ENCODE peak calls at places on chromosomes 7 and 10, in five cellular contexts. A is H9, L is mesenchymal stem cell, K is H1, J is trophoblast cell. X is an unnamed sample.

GRCh38 chr10:48685731-48686130 is 1.1 kb downstream of the WDFY4 start:
- DNase-seq in A (no peak), L (no peak), K (no peak), J (no peak), X (no peak)

GRCh38 chr7:63925262-63925625 is 73.4 kb upstream of the ZNF722 start:
- DNase-seq in A (no peak), L (no peak), K (no peak), J (no peak), X (no peak)

GRCh38 chr7:42677751-42678231 is 234.1 kb downstream of the C7orf25 start:
- DNase-seq in A (no peak), L (peak; percentile 81), K (no peak), J (no peak), X (no peak)

GRCh38 chr7:33757563-33758165 is 147.7 kb upstream of the BMPER start:
- DNase-seq in A (no peak), L (peak; percentile 57), K (no peak), J (peak; percentile 35), X (peak; percentile 40)

GRCh38 chr10:126252884-126253612 is 135.2 kb downstream of the ADAM12 start:
- DNase-seq in A (no peak), L (peak; percentile 99), K (no peak), J (peak; percentile 50), X (no peak)

GRCh38 chr7:86913709-86914108 is 145.7 kb downstream of the ELAPOR2 start:
- DNase-seq in A (no peak), L (no peak), K (no peak), J (no peak), X (no peak)

GRCh38 chr10:119341236-119342016 is 134.1 kb downstream of the GRK5 start:
- DNase-seq in A (no peak), L (peak; percentile 92), K (no peak), J (peak; percentile 30), X (no peak)

GRCh38 chr7:28135760-28136159 is 44.8 kb downstream of the JAZF1 start:
- DNase-seq in A (no peak), L (no peak), K (no peak), J (no peak), X (no peak)

GRCh38 chr10:50362547-50363125 is 111.3 kb upstream of the ASAH2 start:
- DNase-seq in A (no peak), L (no peak), K (no peak), J (no peak), X (no peak)

DNA sequence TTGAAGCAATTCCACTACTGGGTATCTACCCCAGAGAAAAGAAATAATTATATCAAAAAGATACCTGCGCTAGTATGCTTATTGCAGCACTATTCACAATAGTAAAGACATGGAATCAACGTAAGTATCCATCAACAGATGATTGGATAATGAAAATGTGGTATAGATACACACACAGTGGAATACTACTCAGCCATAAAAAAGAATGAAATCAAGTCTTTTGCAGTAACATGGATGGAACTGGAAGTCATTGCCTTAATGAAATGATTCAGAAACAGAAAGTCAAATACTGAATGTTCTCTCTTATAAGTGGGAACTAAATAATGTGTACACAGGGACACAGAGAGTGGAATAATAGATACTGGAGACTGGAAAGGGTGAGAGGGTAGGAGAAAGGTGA is 7.4 kb upstream of the SLC35B4 start:
- DNase-seq in A (no peak), L (no peak), K (no peak), J (no peak), X (no peak)
- H2BK12ac ChIP-seq in A (no peak overlapping the region), L (no peak overlapping the region), K (no peak overlapping the region), J (no peak overlapping the region), X (no peak overlapping the region)

GRCh38 chr7:121020243-121020642 is 31.7 kb downstream of the CPED1 start:
- DNase-seq in A (no peak), L (no peak), K (no peak), J (no peak), X (no peak)

GRCh38 chr7:121023189-121023588 is 34.7 kb downstream of the CPED1 start:
- DNase-seq in A (no peak), L (no peak), K (no peak), J (no peak), X (no peak)

GRCh38 chr7:121019018-121019417 is 30.5 kb downstream of the CPED1 start:
- DNase-seq in A (no peak), L (peak; percentile 45), K (no peak), J (no peak), X (no peak)

GRCh38 chr7:121020652-121021051 is 32.1 kb downstream of the CPED1 start:
- DNase-seq in A (no peak), L (peak; percentile 80), K (no peak), J (no peak), X (no peak)

GRCh38 chr7:121021266-121021969 is 32.9 kb downstream of the CPED1 start:
- DNase-seq in A (no peak), L (no peak), K (no peak), J (no peak), X (no peak)
- H3K14ac ChIP-seq in A (no peak overlapping the region), L (no peak overlapping the region), K (no peak overlapping the region), J (no peak overlapping the region), X (no peak overlapping the region)

GRCh38 chr10:29177266-29177832 is 111.5 kb upstream of the LYZL1 start:
- DNase-seq in A (no peak), L (peak; percentile 46), K (no peak), J (no peak), X (no peak)

GRCh38 chr10:29181936-29182335 is 106.9 kb upstream of the LYZL1 start:
- DNase-seq in A (no peak), L (no peak), K (no peak), J (no peak), X (no peak)

GRCh38 chr10:29174389-29174788 is 114.5 kb upstream of the LYZL1 start:
- DNase-seq in A (no peak), L (no peak), K (no peak), J (no peak), X (no peak)

GRCh38 chr10:29176845-29177244 is 112.0 kb upstream of the LYZL1 start:
- DNase-seq in A (no peak), L (no peak), K (no peak), J (no peak), X (no peak)
- H2AFZ ChIP-seq in A (no peak overlapping the region), L (no peak overlapping the region), K (no peak overlapping the region), J (no peak overlapping the region), X (no peak overlapping the region)

DNA sequence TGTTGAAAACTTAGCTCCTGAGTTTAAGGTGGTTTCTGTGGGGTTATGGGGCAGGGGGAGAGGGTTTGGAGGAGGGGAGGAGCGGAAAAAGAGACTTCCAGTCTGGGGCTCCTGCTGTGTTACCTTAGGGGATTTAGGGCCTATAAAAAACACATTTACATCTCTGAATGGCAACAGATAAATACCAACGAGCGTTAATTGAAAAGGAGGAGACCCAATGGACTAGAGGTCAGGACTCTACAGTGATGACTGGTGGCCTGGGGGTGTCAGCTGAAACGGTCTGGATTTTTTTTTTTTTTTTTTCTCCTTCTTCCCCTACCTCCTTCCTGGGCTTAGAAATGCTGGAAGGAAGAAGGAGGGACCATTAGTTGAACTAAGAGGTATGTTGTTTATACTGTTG is 47.4 kb downstream of the AUTS2 start:
- DNase-seq in A (peak; percentile 54), L (no peak), K (peak; percentile 36), J (no peak), X (no peak)
- H2BK12ac ChIP-seq in A (no peak overlapping the region), L (no peak overlapping the region), K (peak overlapping the region; percentile 30), J (no peak overlapping the region), X (no peak overlapping the region)

DNA sequence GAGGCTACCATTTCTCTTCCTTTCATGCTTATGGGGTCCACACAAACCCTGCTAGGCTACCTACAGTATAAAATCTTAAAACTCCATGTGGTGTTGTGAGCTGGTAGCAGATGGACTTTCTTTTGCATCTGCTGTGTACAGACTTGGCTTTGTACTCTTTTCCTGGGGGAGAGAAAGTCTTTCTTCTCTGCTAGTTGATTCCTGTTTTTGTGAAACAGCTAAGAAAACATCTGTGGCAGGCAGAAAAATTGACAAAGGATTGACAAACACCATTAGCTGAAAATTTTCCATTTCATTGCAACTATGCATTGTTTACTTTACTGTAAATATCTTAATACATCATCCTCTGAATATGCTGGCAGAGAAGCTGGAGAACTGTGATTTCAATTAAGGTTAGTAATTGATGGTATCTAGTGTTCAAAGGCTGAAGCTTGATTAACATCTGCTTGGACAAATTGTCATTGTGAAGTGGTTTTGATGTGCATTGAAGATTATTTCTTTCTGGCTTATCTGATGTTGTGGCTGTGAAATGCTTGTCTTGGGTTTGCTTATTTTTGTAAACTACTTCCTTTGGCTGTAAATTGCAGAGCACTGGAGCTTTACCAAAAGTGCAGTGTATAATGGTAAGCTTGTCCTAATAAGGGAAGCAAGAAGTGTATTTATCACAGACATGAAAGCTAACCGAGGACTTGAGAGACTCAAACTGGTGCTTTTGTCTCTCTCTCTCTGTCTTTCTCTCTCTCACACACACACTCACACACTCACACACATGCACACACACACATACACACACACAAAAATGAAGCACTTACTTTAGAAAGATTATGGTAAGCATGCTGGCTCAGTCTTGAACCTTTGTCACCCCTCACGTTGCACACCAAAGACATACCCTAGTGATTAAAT is at the start of gene FOXP2:
- DNase-seq in A (no peak), L (peak; percentile 56), K (no peak), J (no peak), X (no peak)
- H3K14ac ChIP-seq in A (peak within 1 kb of the TSS; percentile 58), L (no peak within 1 kb of the TSS), K (no peak within 1 kb of the TSS), J (no peak within 1 kb of the TSS), X (no peak within 1 kb of the TSS)

GRCh38 chr10:64760371-64760770 is 1239.2 kb downstream of the REEP3 start:
- DNase-seq in A (no peak), L (peak; percentile 41), K (no peak), J (no peak), X (no peak)

GRCh38 chr10:64762861-64763260 is 1241.7 kb downstream of the REEP3 start:
- DNase-seq in A (no peak), L (no peak), K (no peak), J (no peak), X (no peak)
- H2AFZ ChIP-seq in A (no peak overlapping the region), L (no peak overlapping the region), K (no peak overlapping the region), J (no peak overlapping the region), X (no peak overlapping the region)

X was measured in neuronal stem cell.